ENCODE peak calls at places on chromosomes 12 and 14, in six cellular contexts. I, G, A, U, K and F are unnamed samples.

GRCh38 chr14:52003324-52003723 is 14.0 kb downstream of the RTRAF start:
- DNase-seq in U (no peak), G (no peak), I (no peak), K (no peak), A (no peak), F (no peak)

GRCh38 chr12:99140017-99140726 is 495.1 kb downstream of the APAF1 start:
- DNase-seq in I (no peak), A (no peak), K (no peak), U (no peak), G (no peak), F (no peak)

GRCh38 chr12:19129121-19129485 is 430 bp upstream of the PLEKHA5 start:
- DNase-seq in U (no peak), K (peak; percentile 10), G (no peak), I (no peak), A (no peak), F (no peak)

GRCh38 chr14:31402764-31403163 is 17.6 kb downstream of the HEATR5A start:
- DNase-seq in A (no peak), G (peak; percentile 11), U (no peak), I (no peak), K (no peak), F (no peak)

GRCh38 chr14:22887260-22887989 is 4.4 kb downstream of the REM2 start:
- DNase-seq in G (peak; percentile 95), I (peak; percentile 89), U (peak; percentile 80), K (peak; percentile 92), A (peak; percentile 82), F (peak; percentile 78)

GRCh38 chr14:54817506-54817905 is 85.1 kb downstream of the GCH1 start:
- DNase-seq in I (no peak), A (no peak), G (no peak), U (no peak), K (no peak), F (no peak)

GRCh38 chr12:4039927-4040326 is 166.7 kb upstream of the PARP11 start:
- DNase-seq in I (no peak), U (no peak), K (no peak), A (no peak), G (no peak), F (no peak)

GRCh38 chr12:84136862-84137367 is 775.7 kb downstream of the SLC6A15 start:
- DNase-seq in U (no peak), K (no peak), I (no peak), G (no peak), A (no peak), F (no peak)

GRCh38 chr12:5022465-5023061 is 21.1 kb upstream of the KCNA5 start:
- DNase-seq in A (peak; percentile 46), U (no peak), K (peak; percentile 29), I (peak; percentile 34), G (peak; percentile 80), F (peak; percentile 44)

GRCh38 chr12:53224268-53224896 is 7.6 kb downstream of the RARG start:
- DNase-seq in I (peak; percentile 50), A (peak; percentile 71), G (peak; percentile 92), U (no peak), K (no peak), F (no peak)

GRCh38 chr12:92028039-92028709 is 117.5 kb downstream of the BTG1 start:
- DNase-seq in G (no peak), A (no peak), I (no peak), K (no peak), U (no peak), F (no peak)

GRCh38 chr12:121793501-121793835 is at the start of gene RHOF:
- DNase-seq in I (no peak), A (no peak), U (no peak), K (no peak), G (peak; percentile 83), F (peak; percentile 68)

GRCh38 chr12:123444396-123445026 is 8.0 kb upstream of the RILPL2 start:
- DNase-seq in A (no peak), U (no peak), K (no peak), I (no peak), G (no peak), F (no peak)

GRCh38 chr12:109134186-109134917 is 18.0 kb downstream of the ACACB start:
- DNase-seq in A (no peak), I (peak; percentile 45), G (peak; percentile 75), U (no peak), K (peak; percentile 27), F (peak; percentile 31)
- TF ChIP-seq POLR2AphosphoS5 in A (no peak), I (no peak), G (no peak), U (no peak), K (no peak), F (no peak)

DNA sequence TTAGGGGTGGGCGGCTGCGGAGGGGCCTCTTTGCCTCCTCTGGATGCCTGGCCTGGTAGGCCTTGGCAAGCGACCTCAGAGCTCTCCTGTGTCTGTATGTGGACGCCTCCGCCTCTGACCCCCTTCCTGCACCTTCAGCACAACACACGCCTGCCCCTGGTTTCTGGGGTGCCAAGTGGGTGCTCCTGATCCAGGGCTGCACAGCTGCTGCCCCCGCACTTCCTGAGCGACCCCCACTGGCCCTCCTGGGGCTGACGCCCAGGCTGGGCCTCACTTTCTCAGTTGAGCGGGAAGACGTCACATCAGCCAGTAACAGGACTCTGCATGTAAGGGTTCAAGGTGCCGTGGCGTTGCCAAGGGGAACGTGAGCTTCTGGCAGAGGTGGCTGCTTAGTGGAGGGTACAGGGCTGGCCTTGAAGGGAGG is 322.2 kb upstream of the RTL1 start:
- DNase-seq in G (no peak), U (no peak), A (no peak), I (peak; percentile 5), K (no peak), F (no peak)
- H3K4me1 ChIP-seq in G (peaks cover 14% of the 10 kb centered on the region), U (no peaks in the 10 kb centered on the region), A (no peaks in the 10 kb centered on the region), I (no peaks in the 10 kb centered on the region), K (no peaks in the 10 kb centered on the region), F (no peaks in the 10 kb centered on the region)

GRCh38 chr14:102908766-102909455 is 13.6 kb upstream of the AMN start:
- DNase-seq in I (no peak), A (no peak), U (no peak), G (no peak), K (no peak), F (no peak)

GRCh38 chr14:102906616-102907302 is 15.7 kb upstream of the AMN start:
- DNase-seq in K (no peak), A (no peak), U (no peak), G (no peak), I (no peak), F (no peak)

GRCh38 chr14:102907980-102908730 is 14.3 kb upstream of the AMN start:
- DNase-seq in I (no peak), G (no peak), U (no peak), K (no peak), A (no peak), F (no peak)

GRCh38 chr14:102905116-102906108 is 17.1 kb upstream of the AMN start:
- DNase-seq in U (no peak), G (no peak), K (no peak), A (no peak), I (no peak), F (no peak)

DNA sequence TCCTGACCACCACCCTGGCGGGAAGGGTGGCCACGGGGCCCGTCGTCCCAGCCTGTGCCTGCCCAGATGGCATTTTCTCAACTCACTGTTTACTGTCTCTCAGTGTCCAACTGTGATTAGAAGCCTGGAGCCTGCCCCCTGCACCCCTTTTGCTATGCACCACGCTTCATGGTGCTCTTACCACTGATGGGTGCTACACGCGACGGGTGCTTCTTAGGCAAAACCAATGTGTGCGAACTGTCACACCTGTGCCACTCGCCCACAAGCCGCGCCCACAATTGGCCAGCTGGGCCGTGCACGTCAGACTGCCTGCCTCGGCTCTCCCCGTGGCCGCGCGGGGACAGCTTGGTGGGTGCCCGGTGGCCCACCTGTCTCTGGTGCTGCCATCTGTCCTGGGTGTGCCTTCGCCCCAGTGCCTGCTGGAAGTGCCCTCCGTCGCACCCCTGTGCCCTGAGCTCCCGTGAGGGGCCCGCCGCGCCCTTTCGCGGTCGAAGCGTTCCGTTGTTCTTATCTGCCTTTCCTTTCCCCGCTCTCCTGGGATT is 15.1 kb upstream of the AMN start:
- DNase-seq in G (no peak), U (no peak), I (no peak), A (no peak), K (no peak), F (no peak)
- TF ChIP-seq POLR2AphosphoS5 in G (no peak), U (peak; percentile 0), I (no peak), A (no peak), K (no peak), F (no peak)

GRCh38 chr12:75855360-75855759 is 176.2 kb downstream of the PHLDA1 start:
- DNase-seq in K (no peak), G (no peak), A (no peak), U (no peak), I (no peak), F (no peak)
- H3K4me1 ChIP-seq in K (peaks cover 53% of the 10 kb centered on the region), G (peaks cover 3% of the 10 kb centered on the region), A (no peaks in the 10 kb centered on the region), U (no peaks in the 10 kb centered on the region), I (no peaks in the 10 kb centered on the region), F (no peaks in the 10 kb centered on the region)